ENCODE peak calls at places on chromosomes 1 and 21, in six cellular contexts. F is AML-193; H is NB4; M is kidney tubule cell; O is NCI-H1105; X is stimulated activated CD8-positive, alpha-beta memory T cell treated with anti-CD3 and anti-CD28 coated beads, Interleukin-7, amount 100 ng/mL, for 24 hours. Q is an unnamed sample.

GRCh38 chr21:44011774-44012473 is at the start of gene TRAPPC10:
- DNase-seq in X (peak), F (peak), O (peak), H (peak), M (peak), Q (peak)

GRCh38 chr1:8945568-8945967 is at the start of gene CA6:
- DNase-seq in F (no peak), M (no peak), O (no peak), X (no peak), H (no peak), Q (no peak)

GRCh38 chr1:220451541-220451940 is 76.4 kb upstream of the MARK1 start:
- DNase-seq in H (no peak), X (no peak), M (no peak), O (no peak), F (no peak), Q (peak)

GRCh38 chr1:115295904-115296696 is 41.9 kb downstream of the NGF start:
- DNase-seq in M (no peak), F (no peak), O (no peak), X (no peak), H (no peak), Q (no peak)

GRCh38 chr1:6200188-6200809 is 904 bp upstream of the RPL22 start:
- DNase-seq in X (no peak), F (no peak), H (peak), O (no peak), M (no peak), Q (no peak)

GRCh38 chr1:31617917-31618746 is 643 bp downstream of the HCRTR1 start:
- DNase-seq in F (peak), H (peak), M (peak), O (peak), X (peak), Q (peak)

GRCh38 chr1:198497326-198498220 is 42.9 kb downstream of the ATP6V1G3 start:
- DNase-seq in F (no peak), O (no peak), M (peak), H (peak), X (no peak), Q (peak)

GRCh38 chr1:31393463-31393862 is 19.6 kb upstream of the SERINC2 start:
- DNase-seq in M (no peak), F (no peak), H (no peak), O (no peak), X (no peak), Q (no peak)

GRCh38 chr1:173356211-173356762 is 120.8 kb upstream of the PRDX6 start:
- DNase-seq in M (peak), F (no peak), X (no peak), H (no peak), O (no peak), Q (no peak)

GRCh38 chr1:29133861-29134694 is 10.4 kb upstream of the TMEM200B start:
- DNase-seq in F (no peak), O (no peak), X (no peak), M (no peak), H (peak), Q (no peak)

GRCh38 chr1:159821171-159821867 is 5.4 kb upstream of the SLAMF8 start:
- DNase-seq in M (no peak), O (no peak), F (peak), X (no peak), H (peak), Q (no peak)

GRCh38 chr1:55466343-55466742 is 251.2 kb upstream of the USP24 start:
- DNase-seq in X (no peak), M (no peak), O (no peak), H (no peak), F (no peak), Q (no peak)

GRCh38 chr1:56831874-56832693 is 12.9 kb upstream of the FYB2 start:
- DNase-seq in H (peak), O (peak), X (peak), F (peak), M (peak), Q (peak)

GRCh38 chr1:59738591-59739015 is 76.1 kb upstream of the HOOK1 start:
- DNase-seq in F (no peak), H (no peak), X (no peak), O (no peak), M (peak), Q (no peak)

GRCh38 chr1:219463629-219464028 is 149.3 kb downstream of the ZC3H11B start:
- DNase-seq in H (no peak), X (no peak), M (no peak), F (no peak), O (no peak), Q (no peak)

GRCh38 chr1:245166471-245166885 is 11.7 kb downstream of the KIF26B start:
- DNase-seq in M (no peak), X (no peak), F (no peak), O (no peak), H (no peak), Q (no peak)

GRCh38 chr1:39672551-39672947 is 642 bp upstream of the NT5C1A start:
- DNase-seq in X (no peak), M (no peak), H (no peak), F (no peak), O (no peak), Q (peak)

GRCh38 chr1:215971793-215972441 is 404.8 kb downstream of the KCTD3 start:
- DNase-seq in M (no peak), H (no peak), F (no peak), X (no peak), O (no peak), Q (no peak)

GRCh38 chr1:205430631-205431305 is 8.9 kb upstream of the LEMD1 start:
- DNase-seq in H (peak), F (no peak), X (peak), O (peak), M (peak), Q (peak)

GRCh38 chr1:228278432-228278941 is 70.6 kb downstream of the OBSCN start:
- DNase-seq in O (no peak), H (no peak), F (no peak), M (no peak), X (no peak), Q (no peak)

GRCh38 chr1:119841306-119841705 is 30.0 kb upstream of the REG4 start:
- DNase-seq in F (no peak), H (no peak), M (no peak), O (no peak), X (no peak), Q (no peak)

GRCh38 chr1:220876511-220877347 is 2.5 kb upstream of the HLX start:
- DNase-seq in O (no peak), M (no peak), F (peak), X (no peak), H (peak), Q (no peak)

GRCh38 chr1:113751516-113751915 is 7.8 kb downstream of the PHTF1 start:
- DNase-seq in M (no peak), H (no peak), X (no peak), O (no peak), F (no peak), Q (no peak)

GRCh38 chr1:114216431-114217173 is 62.9 kb upstream of the SYT6 start:
- DNase-seq in H (no peak), X (no peak), O (peak), M (no peak), F (no peak), Q (no peak)

GRCh38 chr1:14590781-14591180 is 7.7 kb upstream of the KAZN start:
- DNase-seq in F (no peak), O (no peak), X (no peak), M (peak), H (no peak), Q (peak)

GRCh38 chr21:46110499-46111192 is 12.7 kb downstream of the COL6A2 start:
- DNase-seq in M (no peak), H (no peak), F (no peak), O (no peak), X (no peak), Q (no peak)

GRCh38 chr1:206504363-206504713 is 3.0 kb upstream of the RASSF5 start:
- DNase-seq in F (no peak), H (no peak), X (no peak), O (no peak), M (no peak), Q (no peak)

GRCh38 chr1:75023005-75023404 is 111.2 kb upstream of the LHX8 start:
- DNase-seq in X (no peak), F (no peak), O (no peak), H (no peak), M (no peak), Q (no peak)

GRCh38 chr1:31674626-31675025 is 29.2 kb downstream of the COL16A1 start:
- DNase-seq in O (no peak), M (no peak), F (no peak), H (no peak), X (no peak), Q (no peak)

GRCh38 chr1:114828251-114828650 is 26.4 kb upstream of the SYCP1 start:
- DNase-seq in X (no peak), H (no peak), M (peak), O (no peak), F (no peak), Q (peak)

Q was measured in Daoy.